ENCODE peak calls at places on chromosomes 2 and 18, in ten cellular contexts. One of them, this sample, is unnamed.

GRCh38 chr2:23312996-23313606 is 71.9 kb upstream of the KLHL29 start:
- DNase-seq in right lobe of liver: no peak
- DNase-seq in tibial artery: no peak
- DNase-seq in CD4-positive, alpha-beta T cell: no peak
- DNase-seq in GM12865: peak
- DNase-seq in endothelial cell: peak
- DNase-seq in endothelial cell of umbilical vein: peak
- DNase-seq in brain microvascular endothelial cell: peak
- DNase-seq in cardiac fibroblast: peak
- DNase-seq in stomach: no peak
- DNase-seq in this sample: peak

GRCh38 chr18:28422577-28422976 is 245.6 kb upstream of the CDH2 start:
- DNase-seq in right lobe of liver: no peak
- DNase-seq in tibial artery: no peak
- DNase-seq in CD4-positive, alpha-beta T cell: no peak
- DNase-seq in GM12865: no peak
- DNase-seq in endothelial cell: no peak
- DNase-seq in endothelial cell of umbilical vein: no peak
- DNase-seq in brain microvascular endothelial cell: no peak
- DNase-seq in cardiac fibroblast: no peak
- DNase-seq in stomach: no peak
- DNase-seq in this sample: no peak

GRCh38 chr18:57586243-57587049 is at the start of gene FECH:
- DNase-seq in right lobe of liver: peak
- DNase-seq in tibial artery: peak
- DNase-seq in CD4-positive, alpha-beta T cell: peak
- DNase-seq in GM12865: peak
- DNase-seq in endothelial cell: peak
- DNase-seq in endothelial cell of umbilical vein: peak
- DNase-seq in brain microvascular endothelial cell: peak
- DNase-seq in cardiac fibroblast: peak
- DNase-seq in stomach: peak
- DNase-seq in this sample: peak

GRCh38 chr18:55334875-55335274 is 253.1 kb downstream of the TCF4 start:
- DNase-seq in right lobe of liver: no peak
- DNase-seq in tibial artery: peak
- DNase-seq in CD4-positive, alpha-beta T cell: no peak
- DNase-seq in GM12865: no peak
- DNase-seq in endothelial cell: no peak
- DNase-seq in endothelial cell of umbilical vein: no peak
- DNase-seq in brain microvascular endothelial cell: no peak
- DNase-seq in cardiac fibroblast: no peak
- DNase-seq in stomach: no peak
- DNase-seq in this sample: no peak

GRCh38 chr18:39523281-39523680 is 1957.7 kb upstream of the CELF4 start:
- DNase-seq in right lobe of liver: no peak
- DNase-seq in tibial artery: no peak
- DNase-seq in CD4-positive, alpha-beta T cell: no peak
- DNase-seq in GM12865: no peak
- DNase-seq in endothelial cell: no peak
- DNase-seq in endothelial cell of umbilical vein: peak
- DNase-seq in brain microvascular endothelial cell: peak
- DNase-seq in cardiac fibroblast: peak
- DNase-seq in stomach: no peak
- DNase-seq in this sample: no peak

GRCh38 chr2:43139996-43140621 is 86.3 kb downstream of the ZFP36L2 start:
- DNase-seq in right lobe of liver: no peak
- DNase-seq in tibial artery: peak
- DNase-seq in CD4-positive, alpha-beta T cell: peak
- DNase-seq in GM12865: peak
- DNase-seq in endothelial cell: no peak
- DNase-seq in endothelial cell of umbilical vein: peak
- DNase-seq in brain microvascular endothelial cell: no peak
- DNase-seq in cardiac fibroblast: peak
- DNase-seq in stomach: no peak
- DNase-seq in this sample: peak

GRCh38 chr2:240466579-240467148 is 31.2 kb downstream of the GPC1 start:
- DNase-seq in right lobe of liver: peak
- DNase-seq in tibial artery: peak
- DNase-seq in CD4-positive, alpha-beta T cell: no peak
- DNase-seq in GM12865: no peak
- DNase-seq in endothelial cell: no peak
- DNase-seq in endothelial cell of umbilical vein: no peak
- DNase-seq in brain microvascular endothelial cell: no peak
- DNase-seq in cardiac fibroblast: no peak
- DNase-seq in stomach: peak
- DNase-seq in this sample: no peak

GRCh38 chr18:21164746-21165145 is 53.1 kb upstream of the ROCK1 start:
- DNase-seq in right lobe of liver: no peak
- DNase-seq in tibial artery: no peak
- DNase-seq in CD4-positive, alpha-beta T cell: no peak
- DNase-seq in GM12865: no peak
- DNase-seq in endothelial cell: no peak
- DNase-seq in endothelial cell of umbilical vein: no peak
- DNase-seq in brain microvascular endothelial cell: no peak
- DNase-seq in cardiac fibroblast: peak
- DNase-seq in stomach: no peak
- DNase-seq in this sample: no peak

GRCh38 chr2:104873689-104874054 is 19.8 kb downstream of the POU3F3 start:
- DNase-seq in right lobe of liver: no peak
- DNase-seq in tibial artery: no peak
- DNase-seq in CD4-positive, alpha-beta T cell: no peak
- DNase-seq in GM12865: no peak
- DNase-seq in endothelial cell: no peak
- DNase-seq in endothelial cell of umbilical vein: no peak
- DNase-seq in brain microvascular endothelial cell: no peak
- DNase-seq in cardiac fibroblast: no peak
- DNase-seq in stomach: no peak
- DNase-seq in this sample: no peak

GRCh38 chr2:104871566-104872033 is 17.7 kb downstream of the POU3F3 start:
- DNase-seq in right lobe of liver: no peak
- DNase-seq in tibial artery: no peak
- DNase-seq in CD4-positive, alpha-beta T cell: no peak
- DNase-seq in GM12865: no peak
- DNase-seq in endothelial cell: no peak
- DNase-seq in endothelial cell of umbilical vein: no peak
- DNase-seq in brain microvascular endothelial cell: no peak
- DNase-seq in cardiac fibroblast: no peak
- DNase-seq in stomach: no peak
- DNase-seq in this sample: no peak

GRCh38 chr2:104874230-104874629 is 20.3 kb downstream of the POU3F3 start:
- DNase-seq in right lobe of liver: no peak
- DNase-seq in tibial artery: no peak
- DNase-seq in CD4-positive, alpha-beta T cell: no peak
- DNase-seq in GM12865: no peak
- DNase-seq in endothelial cell: no peak
- DNase-seq in endothelial cell of umbilical vein: no peak
- DNase-seq in brain microvascular endothelial cell: no peak
- DNase-seq in cardiac fibroblast: no peak
- DNase-seq in stomach: no peak
- DNase-seq in this sample: no peak

GRCh38 chr2:104872034-104872865 is 18.3 kb downstream of the POU3F3 start:
- DNase-seq in right lobe of liver: no peak
- DNase-seq in tibial artery: no peak
- DNase-seq in CD4-positive, alpha-beta T cell: no peak
- DNase-seq in GM12865: no peak
- DNase-seq in endothelial cell: no peak
- DNase-seq in endothelial cell of umbilical vein: no peak
- DNase-seq in brain microvascular endothelial cell: no peak
- DNase-seq in cardiac fibroblast: no peak
- DNase-seq in stomach: no peak
- DNase-seq in this sample: no peak

DNA sequence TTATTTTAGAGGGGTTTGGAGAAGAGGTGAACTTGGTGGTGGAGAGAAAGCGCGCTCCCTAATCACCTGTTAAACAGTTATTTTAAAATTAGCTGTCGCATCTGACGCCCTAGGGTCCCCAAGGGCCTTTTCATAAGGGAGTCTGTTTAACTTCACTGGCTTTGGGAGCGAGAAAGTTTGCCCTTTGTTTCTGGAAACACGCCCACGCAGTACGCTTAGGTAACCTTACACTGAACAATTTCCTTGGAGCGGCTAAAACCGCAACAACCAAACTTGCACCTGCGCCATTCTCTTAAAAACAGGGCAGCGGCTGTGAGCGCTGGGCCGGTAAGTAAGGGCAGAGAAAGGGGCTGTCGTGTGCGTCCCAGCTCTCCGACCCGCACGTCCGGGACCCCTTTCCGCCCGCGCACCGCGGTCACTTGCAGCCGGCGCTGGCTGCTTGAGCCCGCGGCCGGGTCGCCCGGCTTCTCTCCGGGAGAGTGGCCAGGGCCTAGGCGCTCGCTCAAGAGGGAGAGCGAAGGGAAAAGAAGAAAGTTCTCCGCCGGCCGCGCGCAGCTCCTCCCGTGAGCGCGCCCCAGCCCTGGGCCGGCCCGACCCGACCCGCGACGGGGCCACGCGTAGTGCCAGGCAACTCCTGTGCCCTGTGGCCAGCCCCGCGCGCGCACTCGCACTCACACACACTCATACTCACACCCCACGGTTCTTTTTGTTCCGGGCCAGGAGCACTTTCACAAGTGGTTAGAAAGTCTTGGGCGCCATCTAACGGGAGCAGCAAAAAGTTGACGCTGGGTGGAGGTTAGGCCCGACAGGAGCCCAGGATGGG is 19.2 kb downstream of the POU3F3 start:
- DNase-seq in right lobe of liver: peak
- DNase-seq in tibial artery: no peak
- DNase-seq in CD4-positive, alpha-beta T cell: no peak
- DNase-seq in GM12865: peak
- DNase-seq in endothelial cell: peak
- DNase-seq in endothelial cell of umbilical vein: peak
- DNase-seq in brain microvascular endothelial cell: peak
- DNase-seq in cardiac fibroblast: peak
- DNase-seq in stomach: peak
- DNase-seq in this sample: peak
- TF ChIP-seq CTCF in right lobe of liver: peak
- TF ChIP-seq CTCF in tibial artery: peak
- TF ChIP-seq CTCF in CD4-positive, alpha-beta T cell: peak
- TF ChIP-seq CTCF in GM12865: peak
- TF ChIP-seq CTCF in endothelial cell: peak
- TF ChIP-seq CTCF in endothelial cell of umbilical vein: peak
- TF ChIP-seq CTCF in brain microvascular endothelial cell: peak
- TF ChIP-seq CTCF in cardiac fibroblast: peak
- TF ChIP-seq CTCF in stomach: peak
- TF ChIP-seq CTCF in this sample: peak

DNA sequence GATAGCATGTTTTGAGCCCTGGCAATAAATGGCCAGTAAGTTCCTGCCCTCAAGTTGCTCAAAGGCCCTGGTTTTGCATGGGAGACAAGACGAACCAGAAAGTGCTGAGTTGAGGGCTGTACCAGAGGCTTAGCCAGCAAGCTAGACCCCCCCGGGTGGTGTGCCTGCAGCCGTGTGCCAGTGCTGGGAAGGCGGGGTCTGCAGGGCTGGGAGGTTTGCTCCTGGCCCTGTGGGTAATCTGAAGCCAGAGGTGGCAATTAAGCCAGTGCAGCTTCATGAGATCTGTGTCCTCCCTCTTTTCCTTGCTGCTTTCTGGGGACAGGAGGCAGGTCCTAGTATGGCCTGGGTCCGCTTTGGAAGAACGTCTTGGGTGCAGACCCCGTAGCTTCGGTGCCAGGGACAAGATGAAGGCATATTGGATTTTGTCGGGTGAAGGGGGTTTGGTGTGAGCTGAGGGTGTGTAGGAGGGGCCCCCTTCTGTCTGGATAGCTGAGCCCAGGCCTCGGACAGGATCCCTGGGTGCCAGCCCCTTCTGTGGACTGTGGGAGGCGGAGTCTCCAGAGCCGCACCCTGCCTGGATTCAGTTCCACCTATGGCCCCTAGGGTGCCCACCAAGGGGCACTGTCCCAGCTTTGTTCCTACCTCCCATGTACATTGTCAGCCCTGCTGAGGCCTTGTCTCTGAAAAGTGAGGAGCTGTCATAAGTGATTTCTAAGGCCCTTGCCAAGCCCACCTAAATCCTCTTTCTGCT is 15.6 kb downstream of the ATOH8 start:
- DNase-seq in right lobe of liver: peak
- DNase-seq in tibial artery: peak
- DNase-seq in CD4-positive, alpha-beta T cell: no peak
- DNase-seq in GM12865: no peak
- DNase-seq in endothelial cell: peak
- DNase-seq in endothelial cell of umbilical vein: no peak
- DNase-seq in brain microvascular endothelial cell: no peak
- DNase-seq in cardiac fibroblast: no peak
- DNase-seq in stomach: no peak
- DNase-seq in this sample: peak
- TF ChIP-seq CTCF in right lobe of liver: peak
- TF ChIP-seq CTCF in tibial artery: peak
- TF ChIP-seq CTCF in CD4-positive, alpha-beta T cell: no peak
- TF ChIP-seq CTCF in GM12865: peak
- TF ChIP-seq CTCF in endothelial cell: peak
- TF ChIP-seq CTCF in endothelial cell of umbilical vein: peak
- TF ChIP-seq CTCF in brain microvascular endothelial cell: peak
- TF ChIP-seq CTCF in cardiac fibroblast: peak
- TF ChIP-seq CTCF in stomach: no peak
- TF ChIP-seq CTCF in this sample: no peak

DNA sequence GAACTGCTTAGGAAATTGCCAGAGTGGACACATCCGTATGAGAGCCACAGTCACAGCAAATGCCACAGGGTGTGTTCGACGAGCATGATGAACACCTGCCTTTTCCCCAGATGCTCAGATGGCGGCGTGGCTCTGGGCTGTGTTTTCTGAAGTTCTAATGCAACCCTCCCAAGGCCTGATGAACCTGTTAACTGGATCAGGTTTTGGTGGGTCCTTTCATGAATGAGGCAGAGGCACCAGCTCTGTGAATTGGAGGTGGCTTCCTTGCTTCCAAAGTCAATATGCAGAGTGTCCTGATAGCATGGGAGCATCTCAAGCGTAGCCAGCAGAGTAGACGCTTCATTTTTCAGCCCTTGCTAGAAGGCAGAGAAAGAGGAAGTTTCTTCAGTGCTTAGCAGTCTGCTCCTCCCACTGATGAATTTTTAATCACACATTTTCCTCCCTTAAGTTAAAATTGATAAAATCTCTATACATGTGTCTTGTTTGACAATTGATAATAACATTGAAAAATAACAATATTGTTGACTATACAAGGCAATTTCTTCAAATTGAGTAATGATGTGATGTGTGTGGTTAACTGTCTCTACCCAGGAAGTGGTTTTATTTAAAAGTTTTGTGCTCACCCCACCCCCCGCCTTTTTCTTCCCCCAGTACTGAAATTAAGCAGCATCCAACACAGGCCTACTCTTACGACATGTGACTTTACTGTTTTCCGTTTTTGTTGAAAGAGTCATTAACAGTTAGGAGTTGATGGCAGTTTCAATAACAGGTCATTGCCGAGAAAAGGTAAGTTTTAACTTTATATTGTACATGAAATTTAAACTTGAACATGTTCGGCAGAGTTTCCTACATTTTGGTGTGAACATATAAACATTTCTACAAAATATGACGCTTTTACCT is at the start of gene ARHGAP15:
- DNase-seq in right lobe of liver: peak
- DNase-seq in tibial artery: no peak
- DNase-seq in CD4-positive, alpha-beta T cell: peak
- DNase-seq in GM12865: peak
- DNase-seq in endothelial cell: no peak
- DNase-seq in endothelial cell of umbilical vein: no peak
- DNase-seq in brain microvascular endothelial cell: no peak
- DNase-seq in cardiac fibroblast: no peak
- DNase-seq in stomach: peak
- DNase-seq in this sample: peak
- TF ChIP-seq CTCF in right lobe of liver: no peak
- TF ChIP-seq CTCF in tibial artery: no peak
- TF ChIP-seq CTCF in CD4-positive, alpha-beta T cell: peak
- TF ChIP-seq CTCF in GM12865: no peak
- TF ChIP-seq CTCF in endothelial cell: no peak
- TF ChIP-seq CTCF in endothelial cell of umbilical vein: no peak
- TF ChIP-seq CTCF in brain microvascular endothelial cell: no peak
- TF ChIP-seq CTCF in cardiac fibroblast: no peak
- TF ChIP-seq CTCF in stomach: no peak
- TF ChIP-seq CTCF in this sample: no peak

GRCh38 chr18:25350561-25351201 is 1.3 kb downstream of the ZNF521 start:
- DNase-seq in right lobe of liver: no peak
- DNase-seq in tibial artery: peak
- DNase-seq in CD4-positive, alpha-beta T cell: no peak
- DNase-seq in GM12865: peak
- DNase-seq in endothelial cell: peak
- DNase-seq in endothelial cell of umbilical vein: peak
- DNase-seq in brain microvascular endothelial cell: peak
- DNase-seq in cardiac fibroblast: peak
- DNase-seq in stomach: no peak
- DNase-seq in this sample: peak
- TF ChIP-seq CTCF in right lobe of liver: no peak
- TF ChIP-seq CTCF in tibial artery: no peak
- TF ChIP-seq CTCF in CD4-positive, alpha-beta T cell: no peak
- TF ChIP-seq CTCF in GM12865: no peak
- TF ChIP-seq CTCF in endothelial cell: no peak
- TF ChIP-seq CTCF in endothelial cell of umbilical vein: peak
- TF ChIP-seq CTCF in brain microvascular endothelial cell: no peak
- TF ChIP-seq CTCF in cardiac fibroblast: no peak
- TF ChIP-seq CTCF in stomach: no peak
- TF ChIP-seq CTCF in this sample: no peak

This sample was measured in activated CD8-positive, alpha-beta T cell treated with anti-CD3 and anti-CD28 coated beads for 36 hours.